ENCODE peak calls at places on chromosomes 7 and 10, in six cellular contexts. Y, A, E, I, P and X are unnamed samples.

GRCh38 chr10:782751-783648 is 93.5 kb upstream of the DIP2C start:
- DNase-seq in P (no peak), A (no peak), E (no peak), I (no peak), Y (no peak), X (no peak)

GRCh38 chr7:113831509-113831908 is 87.3 kb downstream of the PPP1R3A start:
- DNase-seq in A (peak), E (no peak), P (no peak), Y (no peak), I (no peak), X (no peak)

GRCh38 chr7:13489386-13489785 is 500.1 kb downstream of the ETV1 start:
- DNase-seq in Y (no peak), A (no peak), E (no peak), P (no peak), I (no peak), X (no peak)

GRCh38 chr7:82275342-82275741 is 168.2 kb downstream of the CACNA2D1 start:
- DNase-seq in E (no peak), I (no peak), A (no peak), P (no peak), Y (no peak), X (no peak)

GRCh38 chr10:4953405-4953804 is 9.8 kb upstream of the AKR1C1 start:
- DNase-seq in A (no peak), P (no peak), E (no peak), I (no peak), Y (no peak), X (no peak)

GRCh38 chr10:3104251-3104918 is 37.0 kb downstream of the PFKP start:
- DNase-seq in Y (no peak), I (no peak), E (peak), P (no peak), A (no peak), X (no peak)

GRCh38 chr7:25559581-25560367 is 331.5 kb upstream of the NPVF start:
- DNase-seq in P (no peak), Y (no peak), A (no peak), E (no peak), I (no peak), X (no peak)

GRCh38 chr10:133132711-133133291 is 27.2 kb upstream of the KNDC1 start:
- DNase-seq in Y (no peak), P (no peak), E (peak), I (no peak), A (no peak), X (no peak)

GRCh38 chr7:5554287-5554785 is 130.7 kb upstream of the TNRC18 start:
- DNase-seq in I (no peak), E (no peak), A (no peak), Y (no peak), P (no peak), X (no peak)

GRCh38 chr7:76182225-76182965 is 19.3 kb upstream of the SRRM3 start:
- DNase-seq in I (no peak), Y (no peak), P (no peak), E (no peak), A (no peak), X (no peak)

GRCh38 chr7:107125475-107125874 is 43.3 kb upstream of the HBP1 start:
- DNase-seq in Y (no peak), P (no peak), A (no peak), I (no peak), E (no peak), X (no peak)

GRCh38 chr7:121832347-121832746 is 40.6 kb upstream of the PTPRZ1 start:
- DNase-seq in Y (no peak), E (no peak), A (no peak), P (no peak), I (peak), X (no peak)

GRCh38 chr10:63166742-63167258 is 33.7 kb downstream of the NRBF2 start:
- DNase-seq in A (peak), Y (peak), P (peak), I (no peak), E (no peak), X (peak)